ENCODE peak calls at places on chromosome 10, in ten cellular contexts. H is stimulated activated CD4-positive, alpha-beta T cell treated with anti-CD3 and anti-CD28 coated beads, Interleukin-4, amount 100 ng/mL, for 48 hours; B is COR-L47; X is pulmonary artery endothelial cell; K is substantia nigra; L is RWPE1; T is WTC11; J is posterior cingulate gyrus; P is posterior vena cava; O is cerebellum. Y is an unnamed sample.

GRCh38 chr10:15518256-15518655 is 147.2 kb upstream of the FAM171A1 start:
- DNase-seq in P (no peak), O (no peak), J (no peak), B (no peak), L (peak; percentile 16), T (no peak), H (no peak), K (no peak), X (no peak), Y (no peak)

GRCh38 chr10:78267070-78267469 is 233.4 kb downstream of the RPS24 start:
- DNase-seq in L (no peak), K (no peak), P (no peak), X (no peak), B (no peak), O (no peak), J (no peak), T (no peak), H (no peak), Y (no peak)

GRCh38 chr10:126972622-126973414 is 67.6 kb downstream of the DOCK1 start:
- DNase-seq in B (no peak), T (no peak), J (no peak), X (peak; percentile 60), L (peak; percentile 31), O (no peak), H (no peak), K (no peak), P (no peak), Y (no peak)

GRCh38 chr10:69438531-69439349 is 12.5 kb upstream of the TSPAN15 start:
- DNase-seq in L (peak; percentile 83), O (peak; percentile 38), P (no peak), H (no peak), X (no peak), B (no peak), J (no peak), K (no peak), T (no peak), Y (no peak)

GRCh38 chr10:43795093-43795492 is 146.4 kb upstream of the ZNF32 start:
- DNase-seq in K (no peak), H (no peak), T (no peak), L (no peak), J (no peak), O (no peak), X (no peak), B (no peak), P (no peak), Y (no peak)

GRCh38 chr10:133378251-133379096 is 588 bp upstream of the PAOX start:
- DNase-seq in H (no peak), T (peak; percentile 57), B (no peak), L (peak; percentile 51), K (no peak), P (peak; percentile 91), O (peak; percentile 70), X (no peak), J (peak; percentile 70), Y (peak; percentile 63)

GRCh38 chr10:70774810-70775678 is 10.1 kb downstream of the TBATA start:
- DNase-seq in K (no peak), O (peak; percentile 24), H (no peak), T (no peak), J (no peak), L (peak; percentile 68), X (no peak), B (no peak), P (no peak), Y (no peak)

GRCh38 chr10:89458760-89459159 is 44.4 kb downstream of the IFIT5 start:
- DNase-seq in P (no peak), H (no peak), L (no peak), X (no peak), T (no peak), K (no peak), B (no peak), J (no peak), O (no peak), Y (no peak)

GRCh38 chr10:31896972-31897384 is 31.7 kb downstream of the ARHGAP12 start:
- DNase-seq in J (no peak), P (no peak), T (no peak), L (peak; percentile 55), B (no peak), X (peak; percentile 78), H (no peak), K (no peak), O (no peak), Y (no peak)

GRCh38 chr10:31745612-31746376 is 182.8 kb downstream of the ARHGAP12 start:
- DNase-seq in O (no peak), X (peak; percentile 54), H (no peak), B (no peak), K (no peak), P (no peak), J (no peak), L (peak; percentile 85), T (no peak), Y (peak; percentile 80)

GRCh38 chr10:58143944-58144343 is 123.8 kb downstream of the IPMK start:
- DNase-seq in H (no peak), P (no peak), L (no peak), B (no peak), J (no peak), O (no peak), T (no peak), X (no peak), K (no peak), Y (no peak)

Y was measured in CD4-positive, CD25-positive, alpha-beta regulatory T cell.